ENCODE peak calls at places on chromosomes 3 and 15, in six cellular contexts. N, J, E, S, A and R are unnamed samples.

GRCh38 chr3:120772081-120772480 is 29.5 kb downstream of the GTF2E1 start:
- DNase-seq in N (no peak), J (no peak), E (no peak), S (no peak), A (no peak), R (no peak)

GRCh38 chr15:69297642-69298353 is 914 bp upstream of the PAQR5 start:
- DNase-seq in N (no peak), J (no peak), E (no peak), S (no peak), A (no peak), R (no peak)

GRCh38 chr3:64440498-64440897 is 215.2 kb upstream of the PRICKLE2 start:
- DNase-seq in N (no peak), J (peak), E (peak), S (no peak), A (peak), R (no peak)

GRCh38 chr3:43217633-43218032 is 68.7 kb upstream of the SNRK start:
- DNase-seq in N (no peak), J (no peak), E (no peak), S (no peak), A (no peak), R (no peak)

GRCh38 chr3:141796436-141797166 is 33.4 kb downstream of the GRK7 start:
- DNase-seq in N (peak), J (no peak), E (no peak), S (no peak), A (no peak), R (no peak)

GRCh38 chr3:32132706-32133105 is 26.3 kb downstream of the GPD1L start:
- DNase-seq in N (no peak), J (no peak), E (no peak), S (no peak), A (no peak), R (no peak)

GRCh38 chr3:127291114-127291513 is 3.3 kb upstream of the PRR20G start:
- DNase-seq in N (no peak), J (no peak), E (no peak), S (no peak), A (no peak), R (no peak)

GRCh38 chr15:64324513-64324912 is 31.5 kb downstream of the CSNK1G1 start:
- DNase-seq in N (no peak), J (no peak), E (no peak), S (no peak), A (peak), R (no peak)

GRCh38 chr3:45640724-45641361 is 46.3 kb downstream of the LIMD1 start:
- DNase-seq in N (no peak), J (no peak), E (no peak), S (no peak), A (no peak), R (no peak)
- H3K27ac ChIP-seq in N (no peak), J (no peak), E (peak), S (no peak), A (no peak), R (no peak)

DNA sequence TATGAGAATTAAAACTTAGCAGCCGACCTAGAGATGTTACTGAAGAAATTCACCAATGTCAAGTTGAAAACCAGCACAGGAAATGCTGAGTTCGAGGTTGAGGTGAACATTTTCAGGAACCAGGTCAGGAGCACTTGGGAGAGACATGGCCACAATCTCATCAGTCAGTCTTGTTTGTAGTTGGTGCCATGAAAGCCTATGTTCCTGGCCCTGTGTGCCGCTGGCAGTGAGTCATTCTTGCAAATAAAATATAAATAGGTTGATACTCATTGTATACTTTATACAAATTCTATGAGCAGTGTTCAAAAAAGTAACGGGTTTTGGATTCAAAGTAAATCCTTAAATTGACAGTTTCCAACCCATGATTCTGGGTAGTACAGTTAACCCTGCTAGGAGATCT is 1.5 kb upstream of the FSIP1 start:
- DNase-seq in N (no peak), J (no peak), E (no peak), S (no peak), A (no peak), R (no peak)
- H3K27ac ChIP-seq in N (no peak), J (no peak), E (no peak), S (no peak), A (no peak), R (no peak)

GRCh38 chr3:128367726-128368125 is 99.0 kb downstream of the DNAJB8 start:
- DNase-seq in N (no peak), J (no peak), E (no peak), S (no peak), A (no peak), R (no peak)

GRCh38 chr3:128366652-128367051 is 100.0 kb downstream of the DNAJB8 start:
- DNase-seq in N (no peak), J (no peak), E (no peak), S (no peak), A (no peak), R (no peak)

GRCh38 chr3:128368626-128369025 is 98.1 kb downstream of the DNAJB8 start:
- DNase-seq in N (no peak), J (no peak), E (no peak), S (no peak), A (no peak), R (no peak)

GRCh38 chr3:128366136-128366535 is 100.6 kb downstream of the DNAJB8 start:
- DNase-seq in N (no peak), J (no peak), E (no peak), S (no peak), A (no peak), R (no peak)

GRCh38 chr3:128367221-128367620 is 99.5 kb downstream of the DNAJB8 start:
- DNase-seq in N (no peak), J (no peak), E (no peak), S (no peak), A (no peak), R (no peak)
- H3K27ac ChIP-seq in N (no peak), J (no peak), E (no peak), S (no peak), A (no peak), R (no peak)

DNA sequence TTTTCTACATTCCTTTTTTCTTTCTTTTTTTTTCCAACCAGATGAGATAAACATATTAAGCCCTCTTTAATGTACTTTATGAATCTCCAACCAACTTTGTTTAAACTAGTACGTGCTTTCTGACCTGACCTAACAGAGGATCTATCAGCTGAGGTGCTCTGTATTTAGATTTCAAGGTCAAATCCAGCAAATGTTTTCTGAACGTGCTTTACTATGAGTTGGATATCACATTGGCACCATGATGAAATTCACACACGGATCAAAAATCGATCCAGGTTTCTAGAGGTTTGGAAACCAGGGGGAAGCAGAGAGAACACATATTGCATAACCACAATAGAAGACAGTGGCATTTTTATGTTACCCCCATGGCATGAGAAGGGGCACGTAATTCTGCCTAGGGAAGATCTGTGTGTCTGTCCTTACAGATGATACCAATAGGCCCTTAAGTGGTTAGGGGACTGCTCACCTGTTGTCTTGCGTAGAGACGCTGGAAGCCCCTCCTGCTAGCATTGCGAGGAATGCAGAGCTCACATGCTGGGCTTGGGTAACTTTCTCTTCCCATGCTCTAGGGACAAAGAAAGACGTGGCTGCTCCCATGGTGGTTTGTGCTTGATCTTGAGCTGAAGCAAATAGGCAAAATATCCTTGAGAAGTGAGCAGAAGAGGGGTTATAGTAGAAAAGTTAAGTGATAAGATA is 59.3 kb upstream of the ABHD10 start:
- DNase-seq in N (no peak), J (no peak), E (no peak), S (no peak), A (no peak), R (no peak)
- H3K27ac ChIP-seq in N (no peak), J (no peak), E (no peak), S (no peak), A (no peak), R (no peak)